ENCODE peak calls at places on chromosomes 4 and X, in six cellular contexts. D, B, J, A, V and P are unnamed samples.

GRCh38 chr4:157957905-157958304 is 214.9 kb downstream of the GASK1B start:
- DNase-seq in D (no peak), B (no peak), J (no peak), A (no peak), V (no peak), P (no peak)

GRCh38 chrX:45142185-45142584 is 58.5 kb downstream of the DIPK2B start:
- DNase-seq in D (no peak), B (no peak), J (no peak), A (no peak), V (no peak), P (no peak)

GRCh38 chrX:151870603-151871002 is 42.1 kb upstream of the MAGEA4 start:
- DNase-seq in D (no peak), B (no peak), J (no peak), A (no peak), V (peak), P (no peak)

GRCh38 chr4:140344621-140345020 is 28.8 kb upstream of the SCOC start:
- DNase-seq in D (no peak), B (no peak), J (no peak), A (no peak), V (no peak), P (no peak)

GRCh38 chr4:106583567-106583966 is 215.0 kb upstream of the GIMD1 start:
- DNase-seq in D (no peak), B (no peak), J (no peak), A (no peak), V (no peak), P (no peak)

GRCh38 chr4:6910340-6910959 is 824 bp downstream of the TBC1D14 start:
- DNase-seq in D (no peak), B (no peak), J (no peak), A (peak), V (no peak), P (no peak)

GRCh38 chrX:73965833-73966232 is 338.1 kb upstream of the ZCCHC13 start:
- DNase-seq in D (no peak), B (no peak), J (peak), A (no peak), V (no peak), P (no peak)

GRCh38 chr4:82043081-82043808 is 330.5 kb downstream of the HNRNPD start:
- DNase-seq in D (no peak), B (no peak), J (no peak), A (no peak), V (peak), P (no peak)

GRCh38 chr4:105092356-105092755 is 54.3 kb upstream of the TET2 start:
- DNase-seq in D (no peak), B (no peak), J (no peak), A (no peak), V (no peak), P (no peak)

GRCh38 chr4:55336138-55337034 is 9.7 kb upstream of the SRD5A3 start:
- DNase-seq in D (no peak), B (no peak), J (no peak), A (no peak), V (no peak), P (no peak)

GRCh38 chrX:39261446-39262147 is 460.3 kb downstream of the MID1IP1 start:
- DNase-seq in D (no peak), B (no peak), J (no peak), A (peak), V (peak), P (peak)

GRCh38 chr4:173134426-173134825 is 34.2 kb upstream of the GALNT7 start:
- DNase-seq in D (no peak), B (no peak), J (no peak), A (no peak), V (no peak), P (no peak)

GRCh38 chr4:53780736-53781400 is 189.6 kb upstream of the LNX1 start:
- DNase-seq in D (no peak), B (no peak), J (no peak), A (no peak), V (no peak), P (no peak)

GRCh38 chrX:13250831-13251612 is 68.8 kb downstream of the ATXN3L start:
- DNase-seq in D (no peak), B (no peak), J (no peak), A (peak), V (no peak), P (no peak)

GRCh38 chr4:20251061-20251795 is 477 bp upstream of the SLIT2 start:
- DNase-seq in D (no peak), B (no peak), J (no peak), A (no peak), V (no peak), P (no peak)

GRCh38 chrX:63664083-63664482 is 120.9 kb downstream of the ARHGEF9 start:
- DNase-seq in D (no peak), B (no peak), J (no peak), A (no peak), V (no peak), P (no peak)

GRCh38 chr4:159655547-159655946 is 552.7 kb downstream of the RAPGEF2 start:
- DNase-seq in D (no peak), B (no peak), J (no peak), A (no peak), V (no peak), P (no peak)

GRCh38 chr4:143626134-143626859 is 74.2 kb downstream of the FREM3 start:
- DNase-seq in D (no peak), B (no peak), J (no peak), A (no peak), V (no peak), P (no peak)

GRCh38 chrX:54994668-54995452 is 872 bp upstream of the PFKFB1 start:
- DNase-seq in D (no peak), B (no peak), J (no peak), A (no peak), V (no peak), P (no peak)
- TF ChIP-seq TAF1 in D (no peak), B (no peak), J (no peak), A (no peak), V (no peak), P (no peak)

GRCh38 chr4:56430203-56430602 is 5.2 kb downstream of the PPAT start:
- DNase-seq in D (no peak), B (no peak), J (no peak), A (no peak), V (no peak), P (no peak)

GRCh38 chr4:56435748-56436442 is at the start of gene PAICS:
- DNase-seq in D (peak), B (peak), J (peak), A (peak), V (peak), P (peak)

GRCh38 chr4:56433280-56433679 is 2.1 kb downstream of the PPAT start:
- DNase-seq in D (no peak), B (no peak), J (no peak), A (no peak), V (no peak), P (no peak)

GRCh38 chr4:56434599-56435000 is 815 bp downstream of the PPAT start:
- DNase-seq in D (no peak), B (no peak), J (no peak), A (no peak), V (no peak), P (no peak)

GRCh38 chr4:56435001-56435747 is at the start of gene PPAT:
- DNase-seq in D (peak), B (peak), J (peak), A (peak), V (peak), P (peak)
- TF ChIP-seq POLR2A in D (peak), B (peak), J (peak), A (peak), V (no peak), P (peak)

DNA sequence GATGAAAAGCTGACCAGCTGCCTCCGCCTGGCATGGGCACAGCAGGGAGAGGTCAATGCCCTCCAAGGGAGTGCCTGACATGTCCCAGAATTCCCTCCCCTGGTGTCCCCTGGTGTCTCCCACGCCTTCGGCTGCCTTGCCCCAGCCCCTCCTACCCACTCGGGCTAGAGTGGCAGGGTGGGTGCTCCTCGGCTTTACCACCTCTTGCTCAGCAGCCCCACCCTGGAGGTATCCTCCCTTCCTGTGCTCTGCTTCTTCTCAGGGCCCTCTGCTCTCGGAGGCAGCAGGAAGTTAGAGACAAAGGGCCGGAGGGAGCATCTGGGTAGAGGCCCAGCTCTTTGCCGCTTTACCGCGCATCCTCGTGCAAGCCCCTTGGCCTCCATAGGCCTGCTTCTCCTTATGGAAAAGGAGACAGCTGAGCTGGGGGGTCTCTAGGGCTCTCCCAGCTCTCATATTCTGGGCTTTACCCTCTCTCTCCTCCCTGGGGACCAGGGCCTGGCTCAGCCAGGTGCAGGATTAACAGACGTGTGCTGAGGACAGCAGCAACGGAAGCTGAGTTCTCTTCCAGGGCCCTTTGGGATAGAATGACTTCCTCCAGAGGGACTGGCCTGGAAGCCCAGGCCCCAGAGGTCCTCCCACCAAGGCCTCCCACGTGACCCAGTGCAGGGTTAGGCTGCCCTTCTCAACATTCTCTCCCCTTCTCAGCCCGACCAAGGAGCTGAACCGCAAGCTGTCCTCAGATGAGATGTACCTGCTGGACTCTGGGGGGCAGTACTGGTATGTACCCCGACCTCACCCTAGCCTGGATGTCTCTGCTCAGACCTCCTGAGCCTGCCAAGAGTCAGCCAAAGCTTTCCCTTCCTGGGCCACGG is 17.2 kb downstream of the XPNPEP2 start:
- DNase-seq in D (no peak), B (no peak), J (no peak), A (peak), V (no peak), P (no peak)
- TF ChIP-seq POLR2AphosphoS5 in D (no peak), B (no peak), J (no peak), A (no peak), V (no peak), P (no peak)

DNA sequence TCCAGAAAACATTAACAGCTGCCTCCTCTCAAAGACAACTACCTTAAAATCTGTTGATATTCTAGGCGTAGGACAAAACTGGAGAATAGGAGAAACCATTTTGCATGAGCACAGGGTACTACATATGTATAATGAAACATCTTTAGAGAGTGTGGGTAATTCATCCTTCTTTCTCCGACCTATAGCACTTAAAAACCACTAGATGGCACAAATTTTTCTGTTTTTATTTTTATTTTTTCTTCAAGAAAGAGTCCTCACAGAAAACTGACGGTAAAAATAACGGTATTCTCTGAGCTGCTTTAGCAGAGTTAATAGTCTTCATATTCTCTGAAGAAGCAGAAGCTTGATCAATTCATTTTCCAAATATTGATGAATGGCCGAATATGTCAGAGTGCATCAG is 14.6 kb downstream of the SMIM31 start:
- DNase-seq in D (no peak), B (no peak), J (no peak), A (no peak), V (no peak), P (no peak)
- TF ChIP-seq TAF1 in D (no peak), B (no peak), J (no peak), A (no peak), V (no peak), P (no peak)